ENCODE peak calls at places on chromosomes 6 and 20, in six cellular contexts. X is RWPE1; A is fibroblast of mammary gland; H is adrenal gland; R is stimulated activated CD8-positive, alpha-beta memory T cell treated with anti-CD3 and anti-CD28 coated beads, Interleukin-7, amount 100 ng/mL, for 48 hours; Z is non-pigmented ciliary epithelial cell. F is an unnamed sample.

GRCh38 chr20:45153147-45153546 is 21.6 kb upstream of the PI3 start:
- DNase-seq in X (no peak), A (no peak), H (no peak), R (no peak), Z (no peak), F (no peak)

GRCh38 chr6:8170754-8171153 is 68.4 kb upstream of the EEF1E1 start:
- DNase-seq in X (no peak), A (no peak), H (no peak), R (no peak), Z (no peak), F (no peak)

GRCh38 chr6:121223212-121223611 is 111.1 kb downstream of the TBC1D32 start:
- DNase-seq in X (no peak), A (no peak), H (no peak), R (no peak), Z (no peak), F (no peak)

GRCh38 chr6:94362061-94362864 is 942.9 kb upstream of the EPHA7 start:
- DNase-seq in X (no peak), A (no peak), H (no peak), R (no peak), Z (no peak), F (peak; percentile 74)

GRCh38 chr20:41476013-41476441 is 109.4 kb upstream of the EMILIN3 start:
- DNase-seq in X (peak; percentile 51), A (peak; percentile 28), H (peak; percentile 75), R (no peak), Z (peak; percentile 37), F (no peak)

GRCh38 chr20:53099851-53100250 is 127.7 kb downstream of the TSHZ2 start:
- DNase-seq in X (no peak), A (peak; percentile 45), H (no peak), R (no peak), Z (no peak), F (no peak)

GRCh38 chr6:136607204-136607931 is 57.1 kb upstream of the MAP7 start:
- DNase-seq in X (no peak), A (peak; percentile 63), H (no peak), R (no peak), Z (no peak), F (no peak)

GRCh38 chr6:129476810-129477209 is 233.2 kb downstream of the ARHGAP18 start:
- DNase-seq in X (no peak), A (peak; percentile 12), H (no peak), R (no peak), Z (no peak), F (no peak)

GRCh38 chr20:1037039-1037438 is 34.9 kb upstream of the RSPO4 start:
- DNase-seq in X (no peak), A (no peak), H (no peak), R (no peak), Z (no peak), F (no peak)

GRCh38 chr20:32521780-32522524 is 63.2 kb downstream of the NOL4L start:
- DNase-seq in X (peak; percentile 92), A (peak; percentile 42), H (peak; percentile 87), R (no peak), Z (no peak), F (no peak)

GRCh38 chr6:44228031-44228430 is 4.6 kb downstream of the SLC29A1 start:
- DNase-seq in X (no peak), A (no peak), H (peak; percentile 50), R (no peak), Z (no peak), F (no peak)

GRCh38 chr6:146286976-146287375 is 256.7 kb upstream of the RAB32 start:
- DNase-seq in X (no peak), A (peak; percentile 15), H (no peak), R (no peak), Z (no peak), F (no peak)

GRCh38 chr20:25032065-25032477 is 25.9 kb downstream of the ACSS1 start:
- DNase-seq in X (no peak), A (no peak), H (no peak), R (no peak), Z (no peak), F (peak; percentile 81)

GRCh38 chr6:5778317-5778857 is 228.3 kb downstream of the NRN1 start:
- DNase-seq in X (no peak), A (no peak), H (no peak), R (no peak), Z (no peak), F (no peak)

GRCh38 chr6:3841711-3842565 is 7.2 kb upstream of the FAM50B start:
- DNase-seq in X (peak; percentile 69), A (peak; percentile 76), H (peak; percentile 58), R (no peak), Z (no peak), F (no peak)

GRCh38 chr6:149821492-149821891 is 42.7 kb downstream of the LRP11 start:
- DNase-seq in X (no peak), A (no peak), H (no peak), R (no peak), Z (no peak), F (no peak)

GRCh38 chr6:132399376-132400074 is 1.8 kb downstream of the MOXD1 start:
- DNase-seq in X (no peak), A (peak; percentile 50), H (no peak), R (no peak), Z (peak; percentile 44), F (no peak)

GRCh38 chr6:26743157-26743821 is 83.7 kb upstream of the ZNF322 start:
- DNase-seq in X (peak; percentile 13), A (peak; percentile 81), H (no peak), R (peak; percentile 9), Z (peak; percentile 65), F (no peak)

GRCh38 chr6:21325201-21325856 is 268.2 kb upstream of the SOX4 start:
- DNase-seq in X (no peak), A (no peak), H (no peak), R (no peak), Z (no peak), F (no peak)

GRCh38 chr20:13930246-13930645 is 60.2 kb downstream of the SEL1L2 start:
- DNase-seq in X (peak; percentile 23), A (peak; percentile 24), H (no peak), R (no peak), Z (no peak), F (no peak)

GRCh38 chr6:156889469-156889868 is 112.3 kb downstream of the ARID1B start:
- DNase-seq in X (no peak), A (no peak), H (no peak), R (no peak), Z (no peak), F (no peak)

GRCh38 chr20:17560344-17561074 is 9.4 kb upstream of the DSTN start:
- DNase-seq in X (no peak), A (no peak), H (no peak), R (no peak), Z (no peak), F (no peak)

F was measured in chondrocyte.